ENCODE peak calls at places on chromosomes 7 and 10, in four cellular contexts. A is activated T-helper 1 cell treated with Interleukin-2 at 50 U/mL for 16 hours; X is stimulated activated CD8-positive, alpha-beta memory T cell treated with anti-CD3 and anti-CD28 coated beads, Interleukin-15, amount 100 ng/mL, for 24 hours; B is mesenteric fat pad. J is an unnamed sample.

GRCh38 chr10:49518982-49519578 is 19.8 kb downstream of the ERCC6 start:
- DNase-seq in A (no peak), X (no peak), B (no peak), J (peak; percentile 75)

GRCh38 chr7:101563198-101563901 is 65.7 kb downstream of the MYL10 start:
- DNase-seq in A (no peak), X (no peak), B (peak; percentile 88), J (no peak)

GRCh38 chr7:132768099-132768498 is 191.8 kb upstream of the PLXNA4 start:
- DNase-seq in A (no peak), X (no peak), B (no peak), J (no peak)

GRCh38 chr7:151166629-151167196 is 781 bp downstream of the GBX1 start:
- DNase-seq in A (no peak), X (no peak), B (no peak), J (no peak)

GRCh38 chr7:83524286-83525075 is 124.5 kb downstream of the SEMA3E start:
- DNase-seq in A (no peak), X (no peak), B (no peak), J (no peak)

GRCh38 chr10:95793401-95794045 is 37.6 kb downstream of the ENTPD1 start:
- DNase-seq in A (no peak), X (no peak), B (no peak), J (no peak)

GRCh38 chr7:93226310-93226709 is at the start of gene HEPACAM2:
- DNase-seq in A (no peak), X (no peak), B (no peak), J (no peak)

GRCh38 chr10:13612654-13613373 is 26.0 kb downstream of the PRPF18 start:
- DNase-seq in A (no peak), X (no peak), B (no peak), J (no peak)

GRCh38 chr7:48636391-48637015 is 287.8 kb upstream of the CDC14C start:
- DNase-seq in A (no peak), X (no peak), B (no peak), J (no peak)

GRCh38 chr10:78524941-78525340 is 491.3 kb downstream of the RPS24 start:
- DNase-seq in A (no peak), X (no peak), B (peak; percentile 39), J (no peak)

GRCh38 chr10:114380060-114380459 is 24.2 kb downstream of the AFAP1L2 start:
- DNase-seq in A (no peak), X (no peak), B (no peak), J (no peak)

GRCh38 chr7:27991006-27991528 is 189.5 kb downstream of the JAZF1 start:
- DNase-seq in A (no peak), X (no peak), B (no peak), J (no peak)

GRCh38 chr10:49738616-49739360 is 23.3 kb downstream of the OGDHL start:
- DNase-seq in A (no peak), X (no peak), B (peak; percentile 76), J (peak; percentile 13)

GRCh38 chr10:132716691-132717490 is 69.1 kb downstream of the NKX6-2 start:
- DNase-seq in A (no peak), X (no peak), B (peak; percentile 80), J (no peak)

GRCh38 chr7:129741011-129741410 is 129.5 kb downstream of the NRF1 start:
- DNase-seq in A (no peak), X (no peak), B (no peak), J (no peak)

GRCh38 chr10:32141018-32141807 is 85.0 kb upstream of the KIF5B start:
- DNase-seq in A (no peak), X (no peak), B (no peak), J (no peak)

GRCh38 chr10:124734311-124735166 is 9.6 kb downstream of the FAM53B start:
- DNase-seq in A (no peak), X (no peak), B (peak; percentile 85), J (no peak)

GRCh38 chr10:43322769-43323168 is 48.7 kb upstream of the FXYD4 start:
- DNase-seq in A (peak; percentile 60), X (peak; percentile 53), B (peak; percentile 95), J (peak; percentile 99)

GRCh38 chr7:112869111-112869774 is 79.0 kb upstream of the TMEM168 start:
- DNase-seq in A (peak; percentile 9), X (peak; percentile 11), B (no peak), J (peak; percentile 87)

GRCh38 chr7:50300336-50300735 is 4.2 kb upstream of the IKZF1 start:
- DNase-seq in A (no peak), X (no peak), B (no peak), J (no peak)

GRCh38 chr7:167976-168791 is 24.2 kb upstream of the FAM20C start:
- DNase-seq in A (no peak), X (no peak), B (no peak), J (peak; percentile 26)

GRCh38 chr10:46019541-46020343 is 10.7 kb downstream of the NCOA4 start:
- DNase-seq in A (no peak), X (no peak), B (no peak), J (no peak)

GRCh38 chr7:47681241-47681810 is 99.4 kb upstream of the TNS3 start:
- DNase-seq in A (no peak), X (no peak), B (no peak), J (no peak)

GRCh38 chr10:34081347-34081743 is 733.8 kb downstream of the PARD3 start:
- DNase-seq in A (no peak), X (no peak), B (no peak), J (no peak)

GRCh38 chr10:124661661-124662180 is 82.5 kb downstream of the FAM53B start:
- DNase-seq in A (no peak), X (no peak), B (no peak), J (no peak)

GRCh38 chr10:5488272-5489161 is 10.9 kb downstream of the CALML5 start:
- DNase-seq in A (no peak), X (no peak), B (no peak), J (peak; percentile 52)

GRCh38 chr10:25615926-25616325 is 318.1 kb upstream of the MYO3A start:
- DNase-seq in A (no peak), X (no peak), B (no peak), J (no peak)

GRCh38 chr7:33733865-33734650 is 171.3 kb upstream of the BMPER start:
- DNase-seq in A (no peak), X (no peak), B (no peak), J (no peak)

GRCh38 chr7:18566829-18567228 is 71.3 kb downstream of the HDAC9 start:
- DNase-seq in A (no peak), X (no peak), B (no peak), J (no peak)

GRCh38 chr10:96830511-96831199 is 1.4 kb upstream of the LCOR start:
- DNase-seq in A (peak; percentile 64), X (peak; percentile 30), B (no peak), J (peak; percentile 67)

GRCh38 chr7:81616951-81617350 is 152.9 kb downstream of the HGF start:
- DNase-seq in A (no peak), X (no peak), B (no peak), J (no peak)

GRCh38 chr7:1659696-1660095 is 10.4 kb upstream of the ELFN1 start:
- DNase-seq in A (no peak), X (no peak), B (no peak), J (no peak)

GRCh38 chr10:77889277-77889903 is 37.2 kb downstream of the DLG5 start:
- DNase-seq in A (no peak), X (no peak), B (no peak), J (peak; percentile 87)

GRCh38 chr7:16634292-16634738 is 11.2 kb downstream of the ANKMY2 start:
- DNase-seq in A (no peak), X (no peak), B (no peak), J (no peak)